ENCODE peak calls at places on chromosomes 12 and 14, in five cellular contexts. One of them, this sample, is unnamed. For H3K36me3 and H3K4me1, the result is how much of the 10 kb centered on the place peaks cover.

GRCh38 chr14:31945074-31945613 is 132.0 kb upstream of the ARHGAP5 start:
- DNase-seq in psoas muscle: no peak
- DNase-seq in ovary: no peak
- DNase-seq in GM23248: no peak
- DNase-seq in transverse colon: peak
- DNase-seq in this sample: no peak

GRCh38 chr14:95234426-95234825 is 77.1 kb upstream of the DICER1 start:
- DNase-seq in GM23248: no peak
- DNase-seq in ovary: no peak
- DNase-seq in psoas muscle: no peak
- DNase-seq in transverse colon: peak
- DNase-seq in this sample: no peak

GRCh38 chr12:29528161-29528560 is 30.7 kb upstream of the OVCH1 start:
- DNase-seq in GM23248: no peak
- DNase-seq in transverse colon: no peak
- DNase-seq in ovary: no peak
- DNase-seq in psoas muscle: no peak
- DNase-seq in this sample: no peak

GRCh38 chr12:44248436-44248835 is 412.6 kb downstream of the TMEM117 start:
- DNase-seq in transverse colon: no peak
- DNase-seq in ovary: no peak
- DNase-seq in GM23248: no peak
- DNase-seq in psoas muscle: no peak
- DNase-seq in this sample: no peak

GRCh38 chr12:50390284-50390683 is 6.1 kb downstream of the FAM186A start:
- DNase-seq in GM23248: peak
- DNase-seq in psoas muscle: no peak
- DNase-seq in ovary: no peak
- DNase-seq in transverse colon: no peak
- DNase-seq in this sample: peak

GRCh38 chr12:102799229-102799628 is 117.8 kb downstream of the PAH start:
- DNase-seq in transverse colon: no peak
- DNase-seq in ovary: no peak
- DNase-seq in GM23248: no peak
- DNase-seq in psoas muscle: no peak
- DNase-seq in this sample: no peak

GRCh38 chr14:37697489-37698121 is 102.2 kb downstream of the TTC6 start:
- DNase-seq in psoas muscle: no peak
- DNase-seq in ovary: no peak
- DNase-seq in transverse colon: no peak
- DNase-seq in GM23248: peak
- DNase-seq in this sample: peak

GRCh38 chr14:100106260-100106659 is 41.0 kb downstream of the EVL start:
- DNase-seq in psoas muscle: no peak
- DNase-seq in ovary: no peak
- DNase-seq in transverse colon: no peak
- DNase-seq in GM23248: no peak
- DNase-seq in this sample: no peak

GRCh38 chr12:50627491-50627890 is 122.7 kb downstream of the DIP2B start:
- DNase-seq in GM23248: no peak
- DNase-seq in transverse colon: no peak
- DNase-seq in ovary: no peak
- DNase-seq in psoas muscle: no peak
- DNase-seq in this sample: no peak

GRCh38 chr14:22497144-22497423 is 91.9 kb downstream of the DAD1 start:
- DNase-seq in GM23248: no peak
- DNase-seq in transverse colon: no peak
- DNase-seq in psoas muscle: no peak
- DNase-seq in ovary: no peak
- DNase-seq in this sample: no peak

GRCh38 chr12:107400686-107401447 is 284.7 kb upstream of the PWP1 start:
- DNase-seq in psoas muscle: no peak
- DNase-seq in GM23248: peak
- DNase-seq in transverse colon: no peak
- DNase-seq in ovary: no peak
- DNase-seq in this sample: peak

GRCh38 chr12:45076417-45077031 is 25.6 kb upstream of the DBX2 start:
- DNase-seq in ovary: no peak
- DNase-seq in GM23248: no peak
- DNase-seq in psoas muscle: no peak
- DNase-seq in transverse colon: no peak
- DNase-seq in this sample: no peak

GRCh38 chr12:54350743-54351142 is 13.5 kb downstream of the GPR84 start:
- DNase-seq in ovary: no peak
- DNase-seq in GM23248: no peak
- DNase-seq in transverse colon: no peak
- DNase-seq in psoas muscle: no peak
- DNase-seq in this sample: no peak

DNA sequence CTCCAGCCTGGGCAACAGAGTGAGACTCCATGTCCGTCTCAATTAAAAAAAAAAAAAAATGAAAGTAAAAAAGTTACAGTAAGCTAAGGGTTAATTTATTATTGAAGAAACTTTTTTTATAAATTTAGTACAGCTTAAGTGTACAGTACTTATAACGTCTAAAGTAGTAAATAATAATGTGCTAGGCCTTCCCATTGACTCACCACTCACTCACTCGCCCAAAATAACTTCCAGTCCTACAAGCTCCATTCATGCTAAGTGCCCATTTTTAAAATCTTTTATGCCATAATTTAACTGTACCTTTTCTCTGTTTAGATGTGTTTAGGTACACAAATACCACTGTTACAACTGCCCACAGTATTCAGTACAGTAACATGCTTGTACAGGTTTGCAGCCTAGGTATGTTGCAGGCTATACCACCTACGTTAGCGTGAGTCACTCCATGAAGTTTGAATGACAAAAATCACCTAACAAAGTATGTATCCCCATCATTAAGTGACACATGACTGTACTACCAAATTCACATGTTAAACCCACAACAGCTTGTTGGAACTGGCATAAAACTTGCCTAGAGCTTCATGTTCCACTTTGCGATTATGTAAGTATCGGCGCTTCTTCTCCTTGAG is 10.7 kb downstream of the KANSL2 start:
- DNase-seq in ovary: no peak
- DNase-seq in transverse colon: no peak
- DNase-seq in GM23248: peak
- DNase-seq in psoas muscle: no peak
- DNase-seq in this sample: no peak
- H3K36me3 ChIP-seq in ovary: under half
- H3K36me3 ChIP-seq in transverse colon: half or more
- H3K36me3 ChIP-seq in GM23248: half or more
- H3K36me3 ChIP-seq in psoas muscle: half or more
- H3K36me3 ChIP-seq in this sample: half or more

GRCh38 chr12:130589391-130590317 is 126.4 kb downstream of the RIMBP2 start:
- DNase-seq in GM23248: no peak
- DNase-seq in transverse colon: no peak
- DNase-seq in psoas muscle: no peak
- DNase-seq in ovary: no peak
- DNase-seq in this sample: no peak

GRCh38 chr12:130590685-130591084 is 125.4 kb downstream of the RIMBP2 start:
- DNase-seq in psoas muscle: no peak
- DNase-seq in GM23248: no peak
- DNase-seq in transverse colon: no peak
- DNase-seq in ovary: no peak
- DNase-seq in this sample: no peak

GRCh38 chr12:130588696-130589095 is 127.4 kb downstream of the RIMBP2 start:
- DNase-seq in transverse colon: no peak
- DNase-seq in GM23248: no peak
- DNase-seq in ovary: no peak
- DNase-seq in psoas muscle: no peak
- DNase-seq in this sample: no peak

GRCh38 chr12:130591736-130592135 is 124.4 kb downstream of the RIMBP2 start:
- DNase-seq in GM23248: no peak
- DNase-seq in psoas muscle: no peak
- DNase-seq in ovary: no peak
- DNase-seq in transverse colon: no peak
- DNase-seq in this sample: no peak

GRCh38 chr12:130587966-130588365 is 128.1 kb downstream of the RIMBP2 start:
- DNase-seq in psoas muscle: no peak
- DNase-seq in transverse colon: no peak
- DNase-seq in ovary: no peak
- DNase-seq in GM23248: no peak
- DNase-seq in this sample: no peak
- H3K4me1 ChIP-seq in psoas muscle: under half
- H3K4me1 ChIP-seq in transverse colon: under half
- H3K4me1 ChIP-seq in ovary: under half
- H3K4me1 ChIP-seq in GM23248: under half
- H3K4me1 ChIP-seq in this sample: under half

GRCh38 chr12:131795688-131796410 is 32.3 kb upstream of the MMP17 start:
- DNase-seq in ovary: no peak
- DNase-seq in psoas muscle: no peak
- DNase-seq in GM23248: no peak
- DNase-seq in transverse colon: no peak
- DNase-seq in this sample: no peak
- H3K36me3 ChIP-seq in ovary: under half
- H3K36me3 ChIP-seq in psoas muscle: half or more
- H3K36me3 ChIP-seq in GM23248: under half
- H3K36me3 ChIP-seq in transverse colon: under half
- H3K36me3 ChIP-seq in this sample: under half

DNA sequence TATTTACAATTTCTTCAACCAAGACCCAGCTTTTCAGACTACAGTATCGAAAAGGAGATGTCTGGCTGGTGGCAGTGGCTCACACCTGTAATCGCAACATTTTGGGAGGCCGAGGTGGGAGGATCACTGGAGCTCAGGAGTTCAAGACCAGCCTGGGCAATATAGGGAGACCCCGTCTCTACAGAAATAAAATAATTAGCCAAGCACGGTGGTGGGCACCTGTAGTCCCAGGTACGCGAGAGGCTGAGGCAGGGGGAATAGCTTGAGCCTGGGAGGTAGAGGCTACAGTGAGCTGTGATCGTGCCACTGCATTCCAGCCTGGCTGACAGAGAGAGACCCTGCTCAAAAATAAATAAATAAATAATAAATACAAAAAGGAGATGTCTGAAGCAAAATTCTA is 530.5 kb downstream of the BCL11B start:
- DNase-seq in psoas muscle: no peak
- DNase-seq in GM23248: no peak
- DNase-seq in ovary: no peak
- DNase-seq in transverse colon: no peak
- DNase-seq in this sample: no peak
- H3K4me1 ChIP-seq in psoas muscle: under half
- H3K4me1 ChIP-seq in GM23248: under half
- H3K4me1 ChIP-seq in ovary: under half
- H3K4me1 ChIP-seq in transverse colon: under half
- H3K4me1 ChIP-seq in this sample: under half

GRCh38 chr12:19810213-19810612 is 370.9 kb downstream of the AEBP2 start:
- DNase-seq in GM23248: no peak
- DNase-seq in psoas muscle: no peak
- DNase-seq in transverse colon: no peak
- DNase-seq in ovary: no peak
- DNase-seq in this sample: peak
- H3K36me3 ChIP-seq in GM23248: under half
- H3K36me3 ChIP-seq in psoas muscle: under half
- H3K36me3 ChIP-seq in transverse colon: under half
- H3K36me3 ChIP-seq in ovary: under half
- H3K36me3 ChIP-seq in this sample: under half

DNA sequence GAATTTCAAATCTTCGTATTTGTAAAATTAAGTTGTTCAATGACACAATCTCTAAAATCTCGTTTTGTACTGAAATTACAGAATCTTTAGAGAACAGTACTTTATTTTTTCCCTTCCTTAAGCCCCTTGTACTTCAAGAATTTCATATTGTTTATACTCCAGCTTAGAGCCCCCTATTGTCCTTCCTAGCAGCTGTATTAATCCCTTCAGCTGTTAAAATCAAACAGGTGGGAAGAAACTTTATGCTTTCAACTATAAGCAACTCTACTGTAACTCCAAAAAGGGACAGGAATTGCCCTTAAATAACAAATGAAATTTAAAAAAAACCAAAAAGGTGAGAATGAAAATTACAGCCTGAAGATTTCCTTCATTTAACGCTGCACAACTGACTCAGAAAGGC is 1.7 kb downstream of the NACA start:
- DNase-seq in ovary: no peak
- DNase-seq in psoas muscle: no peak
- DNase-seq in transverse colon: no peak
- DNase-seq in GM23248: no peak
- DNase-seq in this sample: no peak
- H3K4me1 ChIP-seq in ovary: under half
- H3K4me1 ChIP-seq in psoas muscle: half or more
- H3K4me1 ChIP-seq in transverse colon: under half
- H3K4me1 ChIP-seq in GM23248: under half
- H3K4me1 ChIP-seq in this sample: half or more

GRCh38 chr14:24437020-24437735 is 5.4 kb downstream of the SDR39U1 start:
- DNase-seq in ovary: peak
- DNase-seq in GM23248: no peak
- DNase-seq in psoas muscle: no peak
- DNase-seq in transverse colon: no peak
- DNase-seq in this sample: no peak

GRCh38 chr14:24438198-24439095 is 4.1 kb downstream of the SDR39U1 start:
- DNase-seq in psoas muscle: no peak
- DNase-seq in transverse colon: no peak
- DNase-seq in ovary: no peak
- DNase-seq in GM23248: no peak
- DNase-seq in this sample: no peak

GRCh38 chr14:24436355-24437019 is 6.1 kb downstream of the SDR39U1 start:
- DNase-seq in ovary: peak
- DNase-seq in psoas muscle: no peak
- DNase-seq in transverse colon: no peak
- DNase-seq in GM23248: peak
- DNase-seq in this sample: peak

GRCh38 chr14:24439257-24439656 is 3.3 kb downstream of the SDR39U1 start:
- DNase-seq in transverse colon: no peak
- DNase-seq in GM23248: no peak
- DNase-seq in ovary: no peak
- DNase-seq in psoas muscle: no peak
- DNase-seq in this sample: no peak

GRCh38 chr14:24437736-24438067 is 4.9 kb downstream of the SDR39U1 start:
- DNase-seq in GM23248: no peak
- DNase-seq in transverse colon: no peak
- DNase-seq in ovary: no peak
- DNase-seq in psoas muscle: no peak
- DNase-seq in this sample: no peak
- H3K36me3 ChIP-seq in GM23248: under half
- H3K36me3 ChIP-seq in transverse colon: under half
- H3K36me3 ChIP-seq in ovary: under half
- H3K36me3 ChIP-seq in psoas muscle: half or more
- H3K36me3 ChIP-seq in this sample: half or more